ENCODE peak calls at places on chromosomes 11 and 22, in nine cellular contexts. S is HepG2, F is SK-N-SH, J is DND-41, L is astrocyte, N is lung, Q is cardiac muscle cell, I is mammary epithelial cell, C is pancreas. U is an unnamed sample. For H3K4me1, the result is how much of the 10 kb centered on the place peaks cover.

GRCh38 chr11:61908730-61909622 is 8.4 kb downstream of the RAB3IL1 start:
- DNase-seq in S (no peak), J (no peak), C (peak), F (no peak), N (no peak), I (no peak), Q (peak), L (no peak), U (no peak)

GRCh38 chr11:20113147-20113435 is 47.2 kb downstream of the DBX1 start:
- DNase-seq in F (no peak), J (no peak), N (no peak), C (no peak), L (peak), S (no peak), I (peak), Q (no peak), U (no peak)

GRCh38 chr11:86108890-86109638 is 40.2 kb upstream of the PICALM start:
- DNase-seq in C (no peak), N (no peak), I (no peak), L (no peak), F (no peak), S (no peak), J (no peak), Q (no peak), U (no peak)

GRCh38 chr22:27670701-27671412 is 130.7 kb downstream of the MN1 start:
- DNase-seq in J (no peak), F (no peak), Q (peak), I (no peak), L (no peak), S (peak), N (no peak), C (peak), U (no peak)

GRCh38 chr11:34188181-34188580 is 82.8 kb downstream of the NAT10 start:
- DNase-seq in S (no peak), N (no peak), Q (peak), L (no peak), C (no peak), J (no peak), I (no peak), F (no peak), U (no peak)

GRCh38 chr11:110479445-110480101 is 49.8 kb downstream of the FDX1 start:
- DNase-seq in J (no peak), N (no peak), I (peak), C (no peak), F (no peak), Q (peak), S (no peak), L (peak), U (no peak)

GRCh38 chr11:37841016-37841415 is 1243.0 kb upstream of the RAG2 start:
- DNase-seq in F (no peak), Q (no peak), J (no peak), C (no peak), I (no peak), L (peak), S (no peak), N (no peak), U (no peak)

GRCh38 chr11:46010100-46010499 is 87.6 kb downstream of the LARGE2 start:
- DNase-seq in I (no peak), C (no peak), L (no peak), J (no peak), F (no peak), N (no peak), S (no peak), Q (no peak), U (no peak)

GRCh38 chr22:40029189-40029890 is 34.6 kb downstream of the FAM83F start:
- DNase-seq in Q (no peak), I (no peak), J (no peak), C (no peak), F (no peak), S (peak), N (no peak), L (no peak), U (no peak)

GRCh38 chr22:40030026-40030756 is 35.4 kb downstream of the FAM83F start:
- DNase-seq in F (no peak), Q (no peak), L (no peak), N (no peak), C (no peak), S (no peak), J (no peak), I (no peak), U (no peak)

GRCh38 chr22:40033586-40034380 is 39.0 kb downstream of the FAM83F start:
- DNase-seq in N (no peak), C (no peak), L (no peak), F (no peak), I (no peak), J (no peak), Q (no peak), S (no peak), U (no peak)

GRCh38 chr22:40030757-40031092 is 36.0 kb downstream of the FAM83F start:
- DNase-seq in N (no peak), L (no peak), Q (no peak), J (peak), S (no peak), C (no peak), F (no peak), I (no peak), U (no peak)

GRCh38 chr22:40031766-40032470 is 37.2 kb downstream of the FAM83F start:
- DNase-seq in L (no peak), C (no peak), S (no peak), J (no peak), I (no peak), F (no peak), N (no peak), Q (no peak), U (no peak)
- H3K4me1 ChIP-seq in L (under half), C (under half), S (under half), J (under half), I (under half), F (under half), N (under half), Q (under half), U (under half)

GRCh38 chr22:24517446-24517845 is 22.3 kb downstream of the UPB1 start:
- DNase-seq in I (no peak), Q (no peak), L (no peak), F (no peak), J (no peak), C (no peak), N (no peak), S (no peak), U (no peak)

GRCh38 chr22:24516301-24516737 is 21.2 kb downstream of the UPB1 start:
- DNase-seq in L (peak), J (no peak), S (peak), Q (no peak), F (no peak), N (no peak), C (no peak), I (peak), U (no peak)

GRCh38 chr22:24521791-24522245 is 26.7 kb downstream of the UPB1 start:
- DNase-seq in Q (peak), I (peak), S (peak), F (peak), J (peak), L (peak), C (peak), N (peak), U (no peak)

GRCh38 chr22:24518228-24518627 is 23.1 kb downstream of the UPB1 start:
- DNase-seq in F (no peak), Q (no peak), I (no peak), C (no peak), S (no peak), J (no peak), N (no peak), L (no peak), U (no peak)

GRCh38 chr22:24518774-24519485 is 23.8 kb downstream of the UPB1 start:
- DNase-seq in F (no peak), S (no peak), C (no peak), Q (no peak), L (no peak), J (no peak), I (no peak), N (no peak), U (no peak)
- H3K4me1 ChIP-seq in F (under half), S (half or more), C (under half), Q (under half), L (under half), J (under half), I (under half), N (under half), U (under half)

GRCh38 chr11:125345706-125346561 is 150.1 kb downstream of the FEZ1 start:
- DNase-seq in N (peak), I (peak), C (peak), S (peak), F (peak), Q (peak), L (peak), J (peak), U (no peak)

GRCh38 chr11:125347261-125347585 is 148.8 kb downstream of the FEZ1 start:
- DNase-seq in Q (no peak), F (no peak), J (no peak), C (no peak), N (no peak), L (no peak), S (no peak), I (no peak), U (no peak)

GRCh38 chr11:125348141-125348651 is 147.9 kb downstream of the FEZ1 start:
- DNase-seq in C (no peak), J (no peak), L (no peak), N (no peak), I (no peak), S (no peak), Q (no peak), F (no peak), U (no peak)

GRCh38 chr11:125344846-125345705 is 151.0 kb downstream of the FEZ1 start:
- DNase-seq in C (no peak), L (no peak), J (no peak), N (no peak), F (no peak), Q (no peak), S (no peak), I (no peak), U (no peak)

DNA sequence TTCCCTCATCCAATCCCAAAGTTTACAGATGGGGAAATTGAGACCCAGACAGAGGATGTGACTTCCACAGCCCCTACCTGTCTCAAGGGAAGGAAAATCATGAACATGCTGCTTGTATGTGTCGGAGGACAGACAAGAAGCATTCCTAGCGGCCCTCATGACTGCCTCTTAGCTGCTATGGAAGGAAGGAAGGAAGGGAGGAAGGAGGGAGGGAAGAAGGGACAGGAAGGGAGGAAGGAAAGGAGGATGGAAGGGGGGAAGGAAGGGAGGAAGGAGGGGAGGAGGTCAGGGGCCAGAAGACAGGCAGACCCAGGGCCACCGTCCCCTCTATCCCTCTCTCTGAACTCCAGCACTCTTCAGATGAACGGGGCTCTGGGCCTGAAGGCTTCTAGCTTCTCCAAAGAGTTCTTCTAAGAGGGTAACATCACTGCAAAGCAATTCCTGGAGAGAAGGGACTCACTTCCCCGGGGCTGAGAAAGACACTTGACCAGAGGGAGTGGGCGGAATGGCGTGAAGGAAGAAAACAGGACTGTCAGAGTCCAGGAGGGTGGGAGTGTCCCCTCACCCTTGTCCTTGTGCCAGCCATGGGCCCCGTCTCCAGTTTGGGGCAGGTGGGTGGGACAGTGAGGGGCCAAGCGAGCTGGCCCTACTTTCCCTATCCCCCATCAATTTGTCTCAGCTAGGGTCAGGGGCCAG is 149.4 kb downstream of the FEZ1 start:
- DNase-seq in C (no peak), J (no peak), S (no peak), L (no peak), Q (no peak), N (no peak), I (no peak), F (no peak), U (no peak)
- H3K4me1 ChIP-seq in C (under half), J (under half), S (under half), L (under half), Q (under half), N (under half), I (under half), F (under half), U (under half)

GRCh38 chr22:40443675-40444482 is 73.5 kb downstream of the SGSM3 start:
- DNase-seq in J (no peak), N (no peak), L (no peak), C (no peak), I (no peak), F (no peak), S (no peak), Q (no peak), U (no peak)
- H3K4me1 ChIP-seq in J (under half), N (under half), L (under half), C (under half), I (under half), F (under half), S (under half), Q (under half), U (under half)

GRCh38 chr11:93537022-93537421 is 6.2 kb downstream of the SMCO4 start:
- DNase-seq in L (no peak), F (no peak), Q (no peak), J (no peak), I (no peak), N (no peak), S (no peak), C (peak), U (no peak)
- H3K4me1 ChIP-seq in L (under half), F (under half), Q (half or more), J (under half), I (under half), N (under half), S (under half), C (under half), U (under half)

GRCh38 chr11:126134461-126135155 is 71.9 kb upstream of the CDON start:
- DNase-seq in C (no peak), I (no peak), J (no peak), N (no peak), L (no peak), F (no peak), Q (no peak), S (no peak), U (no peak)
- H3K4me1 ChIP-seq in C (under half), I (under half), J (under half), N (under half), L (under half), F (under half), Q (under half), S (half or more), U (under half)

GRCh38 chr22:41099036-41099435 is 6.6 kb downstream of the EP300 start:
- DNase-seq in S (no peak), C (no peak), I (no peak), L (no peak), J (no peak), Q (no peak), N (no peak), F (no peak), U (no peak)
- H3K4me1 ChIP-seq in S (half or more), C (under half), I (under half), L (under half), J (under half), Q (under half), N (under half), F (under half), U (under half)

GRCh38 chr11:28615542-28615941 is 507.4 kb downstream of the METTL15 start:
- DNase-seq in Q (no peak), I (no peak), L (no peak), S (no peak), N (no peak), C (no peak), F (no peak), J (no peak), U (no peak)

GRCh38 chr11:28616566-28616965 is 508.4 kb downstream of the METTL15 start:
- DNase-seq in J (no peak), C (no peak), Q (no peak), S (no peak), F (no peak), I (no peak), N (no peak), L (peak), U (no peak)

GRCh38 chr11:28618426-28618825 is 510.2 kb downstream of the METTL15 start:
- DNase-seq in J (no peak), C (no peak), Q (no peak), S (no peak), N (no peak), I (no peak), L (peak), F (no peak), U (no peak)

GRCh38 chr11:28619870-28620540 is 511.8 kb downstream of the METTL15 start:
- DNase-seq in S (no peak), L (peak), N (no peak), Q (no peak), J (no peak), F (no peak), I (peak), C (no peak), U (no peak)

DNA sequence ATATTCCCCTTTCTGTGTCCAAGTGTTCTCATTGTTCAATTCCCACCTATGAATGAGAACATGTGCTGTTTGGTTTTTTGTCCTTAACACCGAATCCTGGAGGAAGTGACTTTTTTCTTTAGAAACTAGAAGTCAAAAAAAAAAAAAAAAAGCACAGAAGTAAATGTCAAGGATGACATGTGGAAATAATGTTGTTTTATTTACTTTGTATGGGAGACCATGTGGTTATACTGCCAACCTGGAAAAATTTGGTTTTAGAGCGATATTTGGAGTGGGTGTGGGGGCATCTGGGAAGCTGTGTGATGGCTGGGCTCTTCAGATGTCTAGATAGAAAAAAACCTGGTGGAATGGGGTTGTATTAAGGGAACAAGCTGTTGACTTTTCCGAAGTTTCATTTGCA is 508.0 kb downstream of the METTL15 start:
- DNase-seq in C (no peak), L (no peak), S (no peak), J (no peak), F (no peak), I (no peak), N (no peak), Q (no peak), U (no peak)
- H3K4me1 ChIP-seq in C (under half), L (under half), S (under half), J (under half), F (under half), I (under half), N (under half), Q (under half), U (under half)

DNA sequence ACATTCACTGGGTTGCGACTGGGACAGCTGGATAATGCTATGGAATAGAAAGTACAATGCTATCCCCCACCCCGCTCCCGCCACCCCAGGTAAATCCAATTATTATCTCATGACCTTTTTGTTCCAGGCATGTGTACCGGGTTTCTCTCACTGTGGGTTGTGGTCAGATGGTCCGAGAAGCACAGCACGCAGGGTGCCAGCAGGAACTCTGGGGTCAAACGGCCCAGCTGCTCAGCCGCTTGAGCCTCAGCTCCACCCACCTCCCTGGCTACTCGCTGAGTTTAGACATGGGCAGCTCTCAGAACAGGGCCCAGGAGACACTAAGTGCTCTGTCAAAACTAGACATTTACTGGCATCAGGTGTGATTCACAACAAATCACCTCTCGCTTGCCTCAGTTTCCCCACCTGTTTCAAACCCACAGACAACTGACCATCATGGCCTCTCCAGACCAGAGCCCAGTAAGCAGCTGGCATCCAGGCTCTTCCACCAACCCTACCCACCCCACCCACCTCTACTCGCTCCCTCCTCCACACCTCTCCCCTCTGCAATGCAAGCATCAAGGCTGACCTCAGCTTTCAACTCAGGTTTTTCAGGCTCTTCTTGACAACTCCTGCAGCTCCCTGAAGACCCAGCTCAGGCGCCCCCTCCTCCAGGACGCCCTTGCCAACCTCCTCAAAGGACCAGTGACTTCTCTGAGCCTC is 13.0 kb upstream of the MFNG start:
- DNase-seq in L (no peak), C (no peak), F (no peak), S (no peak), N (no peak), Q (no peak), I (no peak), J (no peak), U (no peak)
- H3K4me1 ChIP-seq in L (under half), C (under half), F (under half), S (half or more), N (under half), Q (under half), I (half or more), J (under half), U (under half)

GRCh38 chr22:38312261-38312800 is 4.9 kb downstream of the CSNK1E start:
- DNase-seq in Q (no peak), L (no peak), I (peak), C (no peak), S (no peak), N (no peak), J (no peak), F (no peak), U (no peak)

GRCh38 chr22:38313384-38313955 is 3.8 kb downstream of the CSNK1E start:
- DNase-seq in Q (no peak), N (no peak), C (no peak), L (peak), F (no peak), S (no peak), I (peak), J (peak), U (no peak)

GRCh38 chr22:38315801-38316339 is 1.4 kb downstream of the CSNK1E start:
- DNase-seq in I (no peak), L (no peak), Q (no peak), S (no peak), N (no peak), F (no peak), J (no peak), C (no peak), U (peak)

GRCh38 chr22:38314992-38315800 is 2.0 kb downstream of the CSNK1E start:
- DNase-seq in J (peak), S (no peak), C (no peak), N (no peak), L (peak), I (no peak), Q (no peak), F (no peak), U (peak)

DNA sequence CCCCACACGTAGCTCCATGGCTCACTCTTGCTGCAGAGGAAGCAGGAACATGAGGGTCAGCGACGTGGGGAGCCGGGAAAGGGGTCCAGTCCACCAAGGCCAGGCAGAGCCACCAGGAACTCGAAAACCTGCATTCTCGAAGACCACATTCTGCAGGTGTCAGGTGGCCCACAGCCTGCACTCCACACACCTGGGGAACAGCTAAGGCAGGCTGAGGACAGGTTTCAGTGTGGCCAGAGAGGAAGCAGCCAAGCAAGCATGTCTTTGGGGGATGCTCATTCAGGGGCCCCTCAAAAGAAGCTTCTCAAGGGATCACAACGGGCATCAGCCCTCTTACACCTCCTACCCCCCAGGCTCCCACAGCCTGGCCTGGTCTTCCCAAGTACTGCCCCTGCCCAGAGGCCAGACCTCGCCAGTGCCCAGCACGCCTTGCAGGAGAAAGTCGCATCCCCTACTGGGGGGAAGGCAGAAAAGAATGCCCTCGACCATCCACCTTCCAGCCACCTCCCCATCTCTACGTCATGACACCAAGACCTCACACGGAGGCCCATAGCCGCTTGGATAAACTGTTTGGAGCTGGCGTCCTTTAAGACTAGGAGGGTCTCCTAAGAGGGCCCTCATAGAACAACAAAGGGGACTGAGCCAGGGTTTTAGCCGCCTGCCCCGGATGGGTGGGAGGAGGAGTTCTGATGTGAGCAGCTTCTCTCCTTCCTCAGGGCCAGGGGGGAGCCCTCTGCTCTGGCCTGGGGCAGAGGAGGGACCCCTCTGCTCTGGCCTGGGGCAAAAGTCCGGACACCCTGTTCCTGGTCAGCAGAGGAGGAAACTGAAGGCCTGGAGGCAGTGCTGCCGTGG is 2.9 kb downstream of the CSNK1E start:
- DNase-seq in S (no peak), F (no peak), Q (no peak), L (peak), N (no peak), I (peak), J (no peak), C (no peak), U (no peak)
- H3K4me1 ChIP-seq in S (half or more), F (under half), Q (under half), L (half or more), N (under half), I (half or more), J (half or more), C (under half), U (under half)